ENCODE peak calls at places on chromosomes 6 and 20, in seven cellular contexts. K is GM12878, E is tibial nerve, M is stomach, V is A549, J is ovary, N is sigmoid colon. U is an unnamed sample.

GRCh38 chr6:16925461-16925860 is 164.2 kb upstream of the ATXN1 start:
- DNase-seq in E (no peak), N (no peak), K (no peak), V (no peak), J (no peak), M (no peak), U (no peak)

GRCh38 chr20:50691585-50692552 is 527 bp upstream of the RIPOR3 start:
- DNase-seq in K (no peak), N (peak; percentile 73), E (no peak), M (no peak), J (no peak), V (no peak), U (no peak)

GRCh38 chr6:131295081-131295480 is 159.8 kb downstream of the AKAP7 start:
- DNase-seq in J (no peak), M (no peak), E (no peak), N (no peak), K (no peak), V (no peak), U (no peak)

GRCh38 chr20:63290677-63291472 is 2.1 kb upstream of the COL20A1 start:
- DNase-seq in E (no peak), M (peak; percentile 61), V (peak; percentile 75), N (no peak), J (no peak), K (no peak), U (peak; percentile 41)

GRCh38 chr6:130617658-130618057 is 209.5 kb upstream of the SMLR1 start:
- DNase-seq in J (no peak), V (no peak), E (no peak), N (no peak), K (no peak), M (no peak), U (no peak)

GRCh38 chr6:108565091-108565766 is 4.5 kb downstream of the FOXO3 start:
- DNase-seq in M (no peak), N (no peak), K (peak; percentile 90), V (no peak), E (no peak), J (no peak), U (no peak)

GRCh38 chr6:39020136-39020535 is 28.4 kb upstream of the GLP1R start:
- DNase-seq in E (no peak), N (no peak), J (no peak), V (no peak), M (no peak), K (no peak), U (no peak)

GRCh38 chr6:169887529-169888140 is 136.2 kb downstream of the ERMARD start:
- DNase-seq in K (no peak), J (no peak), V (no peak), M (no peak), E (no peak), N (no peak), U (no peak)

GRCh38 chr6:29723666-29724588 is 693 bp downstream of the HLA-F start:
- DNase-seq in V (no peak), E (peak; percentile 25), J (peak; percentile 45), N (no peak), M (peak; percentile 67), K (no peak), U (no peak)

GRCh38 chr6:3455121-3455489 is 1.7 kb downstream of the SLC22A23 start:
- DNase-seq in M (peak; percentile 50), V (no peak), E (no peak), K (no peak), J (no peak), N (no peak), U (peak; percentile 45)

GRCh38 chr6:81235512-81235911 is 517.0 kb downstream of the TENT5A start:
- DNase-seq in M (no peak), K (no peak), V (no peak), J (no peak), E (no peak), N (no peak), U (no peak)

GRCh38 chr6:39777661-39778060 is 14.5 kb upstream of the DAAM2 start:
- DNase-seq in E (no peak), V (no peak), J (no peak), N (no peak), K (no peak), M (no peak), U (no peak)

GRCh38 chr6:53174996-53175395 is 26.4 kb upstream of the GCM1 start:
- DNase-seq in K (no peak), E (no peak), M (no peak), N (no peak), V (no peak), J (no peak), U (no peak)

GRCh38 chr6:170116643-170117042 is 174.2 kb downstream of the DLL1 start:
- DNase-seq in E (no peak), N (peak; percentile 34), J (no peak), M (peak; percentile 23), K (no peak), V (no peak), U (no peak)

GRCh38 chr6:132715204-132715603 is 1.3 kb upstream of the VNN1 start:
- DNase-seq in E (no peak), K (no peak), M (peak; percentile 61), N (no peak), J (no peak), V (peak; percentile 57), U (peak; percentile 65)

GRCh38 chr20:10344953-10345352 is 89.1 kb downstream of the MKKS start:
- DNase-seq in J (no peak), N (no peak), E (no peak), K (no peak), M (no peak), V (no peak), U (no peak)

GRCh38 chr6:39496951-39497350 is 174.4 kb upstream of the KCNK16 start:
- DNase-seq in E (peak; percentile 19), K (no peak), J (peak; percentile 71), V (no peak), M (peak; percentile 26), N (peak; percentile 86), U (no peak)

GRCh38 chr6:33641144-33641543 is 20.0 kb downstream of the ITPR3 start:
- DNase-seq in N (no peak), K (no peak), M (no peak), J (no peak), V (no peak), E (no peak), U (no peak)

GRCh38 chr6:26243132-26243531 is 121.9 kb upstream of the BTN3A2 start:
- DNase-seq in E (no peak), V (no peak), K (no peak), J (no peak), N (no peak), M (no peak), U (no peak)

GRCh38 chr6:98092326-98092725 is 742.0 kb upstream of the POU3F2 start:
- DNase-seq in K (no peak), M (no peak), N (no peak), E (no peak), J (no peak), V (no peak), U (no peak)

GRCh38 chr20:19193349-19193748 is 19.1 kb upstream of the SLC24A3 start:
- DNase-seq in E (no peak), J (no peak), M (no peak), V (no peak), K (no peak), N (no peak), U (peak; percentile 27)

GRCh38 chr6:67131827-67132226 is 1424.8 kb upstream of the EYS start:
- DNase-seq in E (no peak), V (no peak), N (no peak), M (no peak), K (no peak), J (no peak), U (no peak)

DNA sequence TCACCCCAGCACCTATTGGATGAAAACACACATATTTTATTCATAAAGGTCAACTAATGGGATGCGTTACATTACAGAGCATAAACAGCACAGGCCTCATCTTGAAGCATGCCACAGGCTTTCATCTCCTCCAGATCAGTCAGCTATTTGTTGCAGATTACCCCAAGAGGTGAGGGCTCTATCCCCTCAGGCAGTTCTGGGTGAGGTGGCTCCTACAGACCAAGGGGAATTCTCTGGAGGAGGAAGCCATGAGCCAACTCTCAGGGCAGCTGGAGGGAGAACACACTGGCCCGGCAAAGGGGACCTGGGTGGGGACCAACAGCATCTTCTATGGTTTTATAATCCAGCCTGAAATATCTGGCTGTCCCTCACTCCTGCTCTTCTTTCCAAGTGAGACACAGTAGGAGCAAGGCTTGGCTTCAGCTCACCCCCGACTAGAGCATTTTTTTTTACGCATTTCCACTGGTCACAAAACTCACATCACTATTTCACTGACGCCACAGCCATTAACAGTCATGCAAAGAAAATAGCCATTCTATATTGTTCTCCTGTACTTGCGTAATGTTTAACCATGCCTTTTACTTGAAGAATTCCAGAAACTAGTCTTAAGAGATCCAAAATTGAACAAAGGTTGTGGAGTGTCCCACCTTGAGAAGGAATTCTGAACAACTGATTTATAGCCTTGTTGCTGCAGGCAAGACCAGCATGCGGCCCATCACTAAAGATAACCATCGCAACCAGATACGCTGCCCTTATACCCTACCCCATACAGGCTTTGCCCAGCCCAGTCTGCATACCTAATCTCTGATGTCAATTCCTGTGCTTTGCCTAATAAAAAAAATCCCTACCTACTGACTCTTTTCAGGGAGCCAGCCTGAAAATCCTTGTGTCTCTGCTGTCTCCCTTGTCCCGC is 126.1 kb upstream of the BTBD3 start:
- DNase-seq in V (no peak), M (no peak), E (no peak), K (no peak), N (no peak), J (no peak), U (no peak)
- TF ChIP-seq EP300 in V (no peak), M (no peak), E (no peak), K (no peak), N (no peak), J (no peak), U (no peak)

DNA sequence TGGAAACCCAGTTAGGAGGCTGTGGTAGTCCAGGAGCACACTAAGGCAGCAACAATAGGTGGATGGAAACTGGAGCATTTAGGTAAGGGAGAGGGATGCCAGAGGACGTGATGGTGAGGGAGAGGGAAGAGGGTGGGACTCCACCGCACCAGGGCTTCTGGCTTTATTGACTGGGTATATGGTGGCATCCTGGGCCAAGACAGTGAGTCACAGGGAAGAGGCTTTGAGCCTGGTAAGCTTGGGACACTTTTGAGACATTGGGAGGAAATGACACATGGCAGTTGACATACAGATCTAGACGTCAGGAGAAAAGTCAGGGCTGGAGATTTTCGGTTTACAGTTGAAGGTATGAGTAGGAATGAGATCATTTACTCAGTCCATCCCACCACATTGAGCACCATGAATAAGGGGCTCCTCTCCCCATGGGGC is 14.9 kb downstream of the NT5E start:
- DNase-seq in M (no peak), E (no peak), V (peak; percentile 36), N (no peak), K (no peak), J (no peak), U (no peak)
- TF ChIP-seq EP300 in M (no peak), E (no peak), V (peak; percentile 14), N (no peak), K (no peak), J (no peak), U (no peak)

DNA sequence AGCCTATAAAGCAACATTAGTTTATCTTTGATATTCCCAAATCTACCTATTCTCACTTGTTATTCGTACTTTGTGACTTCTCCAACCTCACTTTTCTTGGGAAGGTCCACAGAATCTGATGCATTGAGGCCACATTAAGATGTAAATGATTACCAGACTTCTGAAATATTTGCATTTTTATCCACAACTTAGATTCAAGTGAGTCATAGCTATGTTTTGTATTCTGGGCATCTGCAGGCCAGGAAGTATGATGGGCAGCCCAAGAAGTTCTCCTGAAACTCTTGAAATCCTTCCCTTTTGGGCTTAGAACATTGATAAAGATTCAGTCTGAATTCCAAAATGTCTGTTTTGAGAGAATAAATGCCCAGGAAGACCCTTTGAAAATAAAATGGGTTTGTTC is 35.9 kb downstream of the KCNQ5 start:
- DNase-seq in M (no peak), V (no peak), J (no peak), N (no peak), E (no peak), K (no peak), U (no peak)
- TF ChIP-seq EP300 in M (no peak), V (no peak), J (no peak), N (no peak), E (no peak), K (no peak), U (no peak)

GRCh38 chr6:134995536-134995935 is 45.6 kb upstream of the ALDH8A1 start:
- DNase-seq in E (no peak), M (no peak), K (no peak), N (no peak), J (no peak), V (no peak), U (no peak)
- TF ChIP-seq EP300 in E (no peak), M (no peak), K (no peak), N (no peak), J (no peak), V (no peak), U (no peak)